ENCODE peak calls at places on chromosomes 11 and 22, in seven cellular contexts. X is NCI-H774, T is NT2/D1, O is GM12865, J is GM03348, Z is AG04449, B is heart left ventricle. M is an unnamed sample.

GRCh38 chr11:78350646-78351165 is 66.9 kb downstream of the GAB2 start:
- DNase-seq in X (no peak), T (no peak), O (no peak), J (peak; percentile 50), Z (no peak), B (peak; percentile 38), M (no peak)

GRCh38 chr22:49629024-49629570 is 198.6 kb downstream of the BRD1 start:
- DNase-seq in X (no peak), T (no peak), O (no peak), J (no peak), Z (no peak), B (peak; percentile 15), M (no peak)

GRCh38 chr22:49042066-49042465 is 785.6 kb downstream of the BRD1 start:
- DNase-seq in X (no peak), T (no peak), O (no peak), J (no peak), Z (no peak), B (no peak), M (no peak)

GRCh38 chr22:36461665-36462474 is 19.6 kb downstream of the TXN2 start:
- DNase-seq in X (no peak), T (peak; percentile 76), O (no peak), J (peak; percentile 84), Z (peak; percentile 94), B (peak; percentile 66), M (peak; percentile 66)

GRCh38 chr11:68878022-68878421 is 25.6 kb downstream of the MRPL21 start:
- DNase-seq in X (no peak), T (no peak), O (no peak), J (no peak), Z (no peak), B (no peak), M (no peak)

GRCh38 chr22:31495343-31495742 is 993 bp upstream of the SFI1 start:
- DNase-seq in X (no peak), T (no peak), O (peak; percentile 15), J (no peak), Z (no peak), B (no peak), M (no peak)

GRCh38 chr11:66106786-66107599 is 36.9 kb downstream of the PACS1 start:
- DNase-seq in X (no peak), T (no peak), O (peak; percentile 9), J (no peak), Z (no peak), B (no peak), M (no peak)

GRCh38 chr11:134861490-134862107 is 449.6 kb upstream of the B3GAT1 start:
- DNase-seq in X (no peak), T (no peak), O (no peak), J (no peak), Z (no peak), B (no peak), M (peak; percentile 0)

GRCh38 chr11:133920109-133920990 is 36.4 kb downstream of the IGSF9B start:
- DNase-seq in X (no peak), T (no peak), O (no peak), J (no peak), Z (no peak), B (no peak), M (no peak)

GRCh38 chr11:38680746-38681145 is 2082.7 kb upstream of the RAG2 start:
- DNase-seq in X (no peak), T (no peak), O (no peak), J (no peak), Z (no peak), B (no peak), M (no peak)

GRCh38 chr22:36238348-36239149 is 778 bp downstream of the APOL2 start:
- DNase-seq in X (no peak), T (no peak), O (no peak), J (no peak), Z (no peak), B (peak; percentile 50), M (peak; percentile 46)

GRCh38 chr11:44427432-44427831 is 117.5 kb upstream of the ALX4 start:
- DNase-seq in X (no peak), T (peak; percentile 44), O (no peak), J (no peak), Z (no peak), B (no peak), M (no peak)

GRCh38 chr22:39144101-39144815 is 8.2 kb downstream of the CBX7 start:
- DNase-seq in X (no peak), T (no peak), O (peak; percentile 82), J (peak; percentile 78), Z (no peak), B (no peak), M (no peak)

GRCh38 chr11:61294717-61295595 is at the start of gene VWCE:
- DNase-seq in X (peak; percentile 46), T (peak; percentile 66), O (peak; percentile 90), J (peak; percentile 85), Z (no peak), B (peak; percentile 69), M (peak; percentile 41)

GRCh38 chr11:12239396-12240298 is 129.3 kb downstream of the MICAL2 start:
- DNase-seq in X (no peak), T (no peak), O (no peak), J (no peak), Z (no peak), B (no peak), M (no peak)

GRCh38 chr11:5712507-5712906 is 22.9 kb downstream of the TRIM22 start:
- DNase-seq in X (no peak), T (no peak), O (peak; percentile 31), J (no peak), Z (no peak), B (no peak), M (no peak)

GRCh38 chr22:40189979-40190378 is 12.3 kb downstream of the TNRC6B start:
- DNase-seq in X (no peak), T (no peak), O (no peak), J (no peak), Z (no peak), B (no peak), M (no peak)

GRCh38 chr22:40434745-40435144 is 64.4 kb downstream of the SGSM3 start:
- DNase-seq in X (no peak), T (no peak), O (no peak), J (no peak), Z (no peak), B (no peak), M (no peak)

GRCh38 chr11:30984442-30984816 is 385.1 kb downstream of the DCDC1 start:
- DNase-seq in X (no peak), T (no peak), O (no peak), J (no peak), Z (no peak), B (peak; percentile 23), M (peak; percentile 70)

GRCh38 chr11:64864473-64865285 is 13.7 kb downstream of the EHD1 start:
- DNase-seq in X (no peak), T (no peak), O (peak; percentile 90), J (peak; percentile 87), Z (peak; percentile 75), B (peak; percentile 87), M (peak; percentile 86)

GRCh38 chr11:73982595-73982989 is at the start of gene UCP2:
- DNase-seq in X (peak; percentile 92), T (peak; percentile 36), O (peak; percentile 91), J (peak; percentile 89), Z (no peak), B (peak; percentile 87), M (peak; percentile 83)

GRCh38 chr11:63764712-63765631 is 3.6 kb downstream of the ZFTA start:
- DNase-seq in X (no peak), T (no peak), O (no peak), J (no peak), Z (no peak), B (no peak), M (peak; percentile 71)

GRCh38 chr11:6455070-6455469 is 14.3 kb upstream of the HPX start:
- DNase-seq in X (peak; percentile 16), T (no peak), O (no peak), J (no peak), Z (no peak), B (no peak), M (no peak)

M was measured in adrenal gland.